ENCODE peak calls at places on chromosomes 6 and 20, in six cellular contexts. N is CD8-positive, alpha-beta T cell; X is endodermal cell; U is natural killer cell; K is mammary epithelial cell; C is cardiac fibroblast. J is an unnamed sample.

GRCh38 chr6:64777941-64778785 is 928.9 kb downstream of the EYS start:
- DNase-seq in U (no peak), X (no peak), K (no peak), C (peak), N (no peak), J (no peak)

GRCh38 chr6:131950767-131951575 is at the start of gene CCN2:
- DNase-seq in U (no peak), N (no peak), K (peak), C (peak), X (peak), J (peak)

GRCh38 chr6:84601366-84601765 is 163.0 kb downstream of the TBX18 start:
- DNase-seq in X (no peak), C (no peak), K (no peak), N (no peak), U (no peak), J (no peak)

GRCh38 chr6:84979541-84979940 is 215.1 kb upstream of the TBX18 start:
- DNase-seq in K (no peak), C (peak), U (no peak), X (no peak), N (no peak), J (no peak)

GRCh38 chr20:57426156-57426769 is 35.1 kb downstream of the RBM38 start:
- DNase-seq in U (no peak), X (no peak), K (no peak), C (no peak), N (no peak), J (no peak)

GRCh38 chr6:97133071-97133470 is 149.9 kb downstream of the MMS22L start:
- DNase-seq in X (no peak), N (no peak), C (no peak), K (no peak), U (no peak), J (no peak)

GRCh38 chr6:51137777-51138176 is 319.1 kb downstream of the TFAP2B start:
- DNase-seq in C (no peak), X (no peak), K (no peak), N (no peak), U (no peak), J (no peak)

GRCh38 chr6:52745764-52746201 is 17.5 kb downstream of the GSTA2 start:
- DNase-seq in U (no peak), X (no peak), C (no peak), N (no peak), K (no peak), J (no peak)

GRCh38 chr6:160420253-160420968 is 72.2 kb downstream of the SLC22A3 start:
- DNase-seq in C (no peak), U (no peak), K (peak), N (no peak), X (no peak), J (no peak)

GRCh38 chr6:76942203-76942971 is 520.9 kb downstream of the HTR1B start:
- DNase-seq in N (no peak), U (no peak), X (no peak), C (no peak), K (no peak), J (no peak)

GRCh38 chr20:46767127-46767761 is 57.8 kb downstream of the SLC2A10 start:
- DNase-seq in X (peak), U (no peak), K (peak), C (peak), N (no peak), J (no peak)
- TF ChIP-seq CTCF in X (peak), U (peak), K (peak), C (peak), N (peak), J (peak)

GRCh38 chr6:16135078-16135477 is 6.2 kb downstream of the MYLIP start:
- DNase-seq in U (no peak), K (no peak), C (no peak), X (no peak), N (no peak), J (no peak)
- TF ChIP-seq CTCF in U (no peak), K (no peak), C (no peak), X (no peak), N (no peak), J (no peak)

GRCh38 chr20:38665886-38666285 is 58.4 kb upstream of the SLC32A1 start:
- DNase-seq in N (no peak), K (no peak), U (no peak), X (no peak), C (no peak), J (no peak)
- TF ChIP-seq CTCF in N (no peak), K (no peak), U (no peak), X (no peak), C (no peak), J (no peak)

GRCh38 chr6:31918069-31918725 is 9.3 kb upstream of the C2 start:
- DNase-seq in N (no peak), U (no peak), K (no peak), X (no peak), C (peak), J (no peak)

GRCh38 chr6:31920803-31921202 is 6.7 kb upstream of the C2 start:
- DNase-seq in K (no peak), X (no peak), C (peak), U (no peak), N (no peak), J (no peak)

GRCh38 chr6:31927242-31927867 is at the start of gene C2:
- DNase-seq in C (no peak), U (no peak), X (no peak), K (no peak), N (no peak), J (no peak)

GRCh38 chr6:31919624-31920303 is 7.8 kb upstream of the C2 start:
- DNase-seq in C (no peak), U (no peak), N (no peak), X (no peak), K (no peak), J (no peak)

GRCh38 chr6:31922942-31923341 is 4.6 kb upstream of the C2 start:
- DNase-seq in K (no peak), X (peak), N (peak), C (no peak), U (no peak), J (no peak)
- TF ChIP-seq CTCF in K (no peak), X (peak), N (no peak), C (no peak), U (no peak), J (peak)

DNA sequence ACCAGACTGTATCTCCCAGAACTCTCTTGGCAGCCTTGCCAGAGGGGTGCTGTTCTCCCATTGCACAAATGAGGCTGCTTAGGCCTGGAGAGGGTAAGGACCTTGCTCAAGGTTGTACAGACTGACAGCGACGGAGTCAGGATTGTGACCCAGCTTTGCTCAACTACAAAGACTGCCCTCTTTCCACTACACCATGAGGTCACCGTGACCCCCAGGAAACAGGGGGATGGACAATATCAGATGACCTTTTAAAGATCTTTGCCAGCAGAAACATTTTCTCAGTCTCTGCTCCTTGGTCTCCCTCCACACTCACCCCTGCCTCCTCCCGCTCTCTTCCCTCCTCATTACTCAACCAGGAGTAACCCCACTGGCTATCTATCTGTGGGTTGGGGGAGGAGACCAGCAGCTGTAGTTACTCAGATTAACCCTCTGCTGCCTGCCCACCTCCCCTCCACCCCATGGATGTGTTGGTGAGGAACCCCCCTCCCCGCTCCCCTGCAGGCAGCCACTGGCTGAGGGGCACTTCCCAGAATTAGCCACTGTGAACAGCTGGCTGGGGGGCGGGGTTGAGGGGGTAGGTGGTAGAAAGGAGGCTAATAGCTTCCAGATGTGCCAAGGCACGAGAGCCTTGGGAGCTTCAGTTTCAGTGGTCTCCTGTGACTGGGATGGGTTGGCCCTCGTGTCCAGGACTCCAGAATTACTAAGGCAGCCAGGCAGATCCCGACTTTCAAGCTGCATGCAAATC is 26.9 kb upstream of the MRPS18A start:
- DNase-seq in U (no peak), X (peak), N (no peak), C (peak), K (no peak), J (no peak)
- TF ChIP-seq CTCF in U (no peak), X (no peak), N (no peak), C (no peak), K (no peak), J (no peak)

DNA sequence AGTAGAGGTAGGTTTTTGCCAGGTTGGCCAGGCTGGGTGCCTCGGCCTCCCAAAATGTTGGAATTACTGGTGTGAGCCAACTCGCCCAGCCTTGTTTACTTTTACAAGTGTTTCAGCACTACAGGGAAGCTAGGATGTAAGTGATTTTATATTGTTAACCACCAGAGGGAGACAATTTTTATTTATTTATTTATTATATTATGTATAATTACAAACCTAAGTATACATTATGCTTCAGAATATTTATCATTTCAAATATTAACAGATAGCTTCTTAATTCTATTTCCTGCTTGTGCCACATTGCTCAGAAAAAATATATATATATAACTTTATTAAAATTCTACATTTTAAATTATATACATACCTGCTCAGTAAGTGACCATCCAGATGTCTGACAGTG is 9.8 kb downstream of the MMUT start:
- DNase-seq in N (no peak), U (no peak), K (no peak), C (peak), X (no peak), J (no peak)
- TF ChIP-seq CTCF in N (peak), U (peak), K (peak), C (peak), X (peak), J (peak)

DNA sequence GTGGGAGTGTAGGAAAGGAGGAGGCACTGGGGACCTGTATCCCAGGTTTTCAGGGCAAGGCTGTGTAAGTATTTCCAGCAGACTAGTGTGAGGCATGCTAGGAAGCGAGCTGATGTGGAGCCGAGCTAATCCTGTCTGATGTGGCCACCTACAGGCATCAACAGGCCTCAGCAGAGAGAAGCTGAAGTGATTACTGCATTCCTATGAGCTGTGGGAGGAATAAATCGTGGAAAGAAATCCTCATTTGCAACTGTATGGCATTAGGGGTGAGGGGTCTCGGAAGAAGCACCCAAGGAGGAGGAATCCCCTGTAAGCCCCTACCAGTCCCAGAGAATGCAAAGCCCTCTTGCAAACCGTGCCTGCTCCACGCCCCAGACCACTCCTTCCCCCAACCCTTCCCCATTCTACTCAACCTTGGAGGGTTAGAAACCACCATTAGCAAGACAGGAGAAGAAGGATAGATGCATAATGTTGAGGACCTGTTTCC is 41.6 kb downstream of the C6orf15 start:
- DNase-seq in X (peak), C (peak), K (peak), N (no peak), U (no peak), J (no peak)
- TF ChIP-seq CTCF in X (peak), C (peak), K (peak), N (no peak), U (no peak), J (peak)

GRCh38 chr6:83511901-83512681 is at the start of gene PRSS35:
- DNase-seq in X (peak), K (peak), N (no peak), U (no peak), C (peak), J (peak)
- TF ChIP-seq CTCF in X (peak), K (peak), N (no peak), U (no peak), C (peak), J (peak)

GRCh38 chr20:36162272-36162966 is 7.9 kb downstream of the EPB41L1 start:
- DNase-seq in N (no peak), X (no peak), U (no peak), K (no peak), C (no peak), J (no peak)
- TF ChIP-seq CTCF in N (no peak), X (no peak), U (no peak), K (no peak), C (no peak), J (no peak)

GRCh38 chr6:138410048-138410735 is 6.2 kb downstream of the HEBP2 start:
- DNase-seq in X (no peak), C (peak), K (peak), U (no peak), N (no peak), J (no peak)
- TF ChIP-seq CTCF in X (no peak), C (no peak), K (no peak), U (no peak), N (no peak), J (no peak)

J was measured in progenitor cell of endocrine pancreas.